ENCODE peak calls at places on chromosomes 16 and 17, in four cellular contexts. I is K562, Q is HCT116, E is HepG2. O is an unnamed sample.

GRCh38 chr16:12583237-12583897 is 220.3 kb downstream of the CPPED1 start:
- DNase-seq in I (no peak), Q (no peak), E (no peak), O (no peak)

GRCh38 chr16:49158029-49158642 is 123.5 kb downstream of the CBLN1 start:
- DNase-seq in I (peak; percentile 55), Q (peak; percentile 7), E (peak; percentile 32), O (no peak)

GRCh38 chr16:10087151-10087550 is 95.1 kb downstream of the GRIN2A start:
- DNase-seq in I (no peak), Q (no peak), E (no peak), O (no peak)

GRCh38 chr16:50197582-50197981 is 44.5 kb downstream of the TENT4B start:
- DNase-seq in I (no peak), Q (no peak), E (no peak), O (no peak)

GRCh38 chr17:32445075-32445427 is 741 bp downstream of the PSMD11 start:
- DNase-seq in I (peak; percentile 24), Q (no peak), E (peak; percentile 37), O (no peak)

GRCh38 chr17:42832213-42832933 is 824 bp upstream of the PSME3 start:
- DNase-seq in I (peak; percentile 34), Q (no peak), E (peak; percentile 76), O (no peak)

GRCh38 chr17:61361084-61361483 is 38.6 kb upstream of the TBX2 start:
- DNase-seq in I (no peak), Q (no peak), E (peak; percentile 66), O (no peak)

GRCh38 chr17:72150632-72151460 is 30.0 kb downstream of the SOX9 start:
- DNase-seq in I (no peak), Q (no peak), E (no peak), O (no peak)

GRCh38 chr16:4746215-4746614 is 11.9 kb downstream of the DNAAF8 start:
- DNase-seq in I (no peak), Q (no peak), E (no peak), O (no peak)

GRCh38 chr16:21001262-21001661 is 100.7 kb downstream of the LYRM1 start:
- DNase-seq in I (peak; percentile 31), Q (peak; percentile 38), E (peak; percentile 46), O (peak; percentile 8)

GRCh38 chr17:65560628-65561371 is 648 bp downstream of the AXIN2 start:
- DNase-seq in I (peak; percentile 82), Q (peak; percentile 94), E (peak; percentile 96), O (no peak)

GRCh38 chr17:31580331-31581021 is 189.0 kb downstream of the RAB11FIP4 start:
- DNase-seq in I (no peak), Q (no peak), E (no peak), O (no peak)

GRCh38 chr16:67384778-67385510 is 8.4 kb downstream of the TPPP3 start:
- DNase-seq in I (no peak), Q (no peak), E (no peak), O (no peak)

GRCh38 chr17:33981713-33982601 is 273.1 kb upstream of the CCL2 start:
- DNase-seq in I (no peak), Q (no peak), E (no peak), O (no peak)

GRCh38 chr17:12094336-12094735 is 73.7 kb downstream of the MAP2K4 start:
- DNase-seq in I (no peak), Q (no peak), E (no peak), O (no peak)

GRCh38 chr16:77402118-77402517 is 32.7 kb downstream of the ADAMTS18 start:
- DNase-seq in I (no peak), Q (no peak), E (no peak), O (no peak)

GRCh38 chr16:11082860-11083388 is 138.6 kb downstream of the CLEC16A start:
- DNase-seq in I (no peak), Q (no peak), E (no peak), O (no peak)

GRCh38 chr17:4340914-4341615 is 25.4 kb downstream of the UBE2G1 start:
- DNase-seq in I (no peak), Q (no peak), E (no peak), O (no peak)

GRCh38 chr16:66711581-66711980 is 15.0 kb upstream of the CMTM4 start:
- DNase-seq in I (no peak), Q (no peak), E (no peak), O (no peak)

GRCh38 chr17:12522743-12523181 is 142.9 kb upstream of the MYOCD start:
- DNase-seq in I (no peak), Q (no peak), E (peak; percentile 29), O (no peak)

GRCh38 chr17:45785373-45786193 is 1.5 kb downstream of the CRHR1 start:
- DNase-seq in I (no peak), Q (no peak), E (no peak), O (no peak)

GRCh38 chr17:61005358-61005757 is 327.7 kb downstream of the BCAS3 start:
- DNase-seq in I (no peak), Q (no peak), E (no peak), O (no peak)

GRCh38 chr16:49928176-49928892 is 72.4 kb upstream of the ZNF423 start:
- DNase-seq in I (no peak), Q (no peak), E (no peak), O (no peak)

GRCh38 chr16:66923866-66924265 is 1.5 kb downstream of the RRAD start:
- DNase-seq in I (no peak), Q (no peak), E (no peak), O (no peak)

GRCh38 chr16:85172465-85173071 is 60.3 kb upstream of the CIBAR2 start:
- DNase-seq in I (peak; percentile 69), Q (peak; percentile 65), E (peak; percentile 75), O (peak; percentile 30)

GRCh38 chr17:44011876-44012275 is 2.9 kb downstream of the TMEM101 start:
- DNase-seq in I (no peak), Q (no peak), E (no peak), O (no peak)
- TF ChIP-seq TCF7L2 in I (no peak), Q (no peak), E (no peak), O (no peak)

GRCh38 chr17:8186787-8187516 is 3.0 kb downstream of the BORCS6 start:
- DNase-seq in I (peak; percentile 47), Q (peak; percentile 94), E (peak; percentile 89), O (peak; percentile 99)
- H3K4me1 ChIP-seq in I (peaks cover 27% of the 10 kb centered on the region), Q (peaks cover 52% of the 10 kb centered on the region), E (peaks cover 39% of the 10 kb centered on the region), O (peaks cover 15% of the 10 kb centered on the region)

GRCh38 chr17:56903560-56903959 is 10.3 kb downstream of the TRIM25 start:
- DNase-seq in I (no peak), Q (no peak), E (no peak), O (no peak)
- TF ChIP-seq TCF7L2 in I (no peak), Q (no peak), E (no peak), O (no peak)

GRCh38 chr17:17124341-17124740 is 81.8 kb downstream of the PLD6 start:
- DNase-seq in I (no peak), Q (no peak), E (no peak), O (no peak)
- H3K4me1 ChIP-seq in I (peaks cover 8% of the 10 kb centered on the region), Q (peaks cover 7% of the 10 kb centered on the region), E (peaks cover 15% of the 10 kb centered on the region), O (peaks cover 4% of the 10 kb centered on the region)

DNA sequence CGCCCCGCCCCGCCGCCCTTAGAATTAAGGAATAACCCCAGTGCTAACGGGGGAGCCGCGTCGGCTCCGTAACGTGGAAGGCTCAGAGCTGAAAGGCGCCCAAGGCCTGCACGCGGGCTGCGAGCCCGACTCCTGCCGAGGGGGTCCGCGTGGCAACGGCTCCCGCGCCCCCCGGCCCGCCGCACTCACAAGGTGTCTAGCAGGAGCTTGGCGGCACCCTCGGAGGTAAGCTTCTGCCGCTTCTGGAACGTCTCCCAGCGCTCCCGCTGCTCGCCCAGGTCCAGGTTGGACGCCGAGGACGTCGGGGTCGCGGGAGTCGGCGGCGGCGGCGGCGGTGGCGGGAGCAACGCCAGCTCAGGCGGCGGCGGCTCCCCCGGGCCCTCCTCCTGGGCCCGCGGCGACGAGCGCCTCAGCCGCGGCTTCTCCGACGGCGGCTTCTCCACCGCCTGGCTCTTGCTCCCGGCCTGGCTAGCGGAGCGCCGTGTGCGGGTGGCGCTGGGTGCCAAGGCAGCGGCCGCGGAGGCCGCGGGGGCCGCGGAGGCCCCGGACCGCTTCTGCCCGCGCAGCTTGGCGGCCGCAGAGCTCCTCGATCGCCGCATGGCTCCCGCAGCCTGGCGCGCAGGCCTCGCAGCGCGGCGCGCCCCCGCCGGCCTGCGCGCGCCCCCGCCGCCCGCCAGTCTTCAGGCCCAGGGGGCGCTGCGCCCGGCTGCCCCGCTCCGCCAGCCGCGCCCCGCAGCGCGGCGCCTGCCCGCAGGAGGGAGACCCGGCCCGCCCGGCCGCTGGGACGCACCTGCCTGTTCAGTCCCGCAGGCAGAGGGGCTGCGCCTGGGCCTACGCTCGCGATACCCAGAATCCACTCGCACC is at the start of gene CENPV:
- DNase-seq in I (peak; percentile 81), Q (peak; percentile 41), E (peak; percentile 69), O (no peak)
- TF ChIP-seq TCF7L2 in I (no peak), Q (no peak), E (no peak), O (no peak)

DNA sequence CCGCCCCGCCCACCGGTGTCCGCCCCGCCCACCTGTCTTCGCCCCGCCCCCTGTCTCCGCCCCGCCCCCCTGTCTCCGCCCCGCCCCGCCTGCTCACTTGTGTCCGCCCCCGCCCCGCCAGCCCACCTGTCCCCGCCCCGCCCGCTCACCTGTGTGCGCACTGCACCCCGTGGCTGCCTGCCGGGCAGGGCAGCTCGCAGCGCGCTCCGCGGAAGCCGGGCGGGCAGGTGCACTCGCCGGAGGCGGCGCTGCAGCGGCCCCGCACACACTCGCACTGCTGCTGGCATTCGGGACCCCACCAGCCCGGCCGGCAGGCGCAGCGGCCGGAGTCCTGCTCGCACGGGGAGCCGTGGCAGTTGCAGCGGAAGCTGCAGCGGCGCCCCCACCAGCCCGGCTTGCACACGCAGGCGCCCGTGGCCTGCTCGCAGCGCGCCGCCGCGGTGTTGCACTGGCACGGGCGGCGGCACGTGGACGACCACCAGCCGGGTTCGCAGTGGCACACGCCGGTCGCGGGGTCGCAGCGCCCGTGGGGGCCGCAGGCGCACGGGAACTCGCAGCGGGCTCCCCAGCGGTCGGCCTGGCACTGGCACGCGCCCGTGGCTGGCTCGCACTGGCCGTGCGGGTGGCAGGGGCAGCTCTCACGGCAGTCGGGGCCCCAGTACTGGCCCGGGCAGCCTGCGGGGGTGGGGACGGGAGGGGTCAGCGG is 2.1 kb downstream of the SCARF1 start:
- DNase-seq in I (no peak), Q (peak; percentile 62), E (no peak), O (no peak)
- H3K4me1 ChIP-seq in I (peaks cover 4% of the 10 kb centered on the region), Q (peaks cover 39% of the 10 kb centered on the region), E (peaks cover 73% of the 10 kb centered on the region), O (peaks cover 14% of the 10 kb centered on the region)

GRCh38 chr17:40432864-40433528 is 10.3 kb upstream of the IGFBP4 start:
- DNase-seq in I (no peak), Q (no peak), E (no peak), O (no peak)
- TF ChIP-seq TCF7L2 in I (no peak), Q (no peak), E (no peak), O (no peak)

DNA sequence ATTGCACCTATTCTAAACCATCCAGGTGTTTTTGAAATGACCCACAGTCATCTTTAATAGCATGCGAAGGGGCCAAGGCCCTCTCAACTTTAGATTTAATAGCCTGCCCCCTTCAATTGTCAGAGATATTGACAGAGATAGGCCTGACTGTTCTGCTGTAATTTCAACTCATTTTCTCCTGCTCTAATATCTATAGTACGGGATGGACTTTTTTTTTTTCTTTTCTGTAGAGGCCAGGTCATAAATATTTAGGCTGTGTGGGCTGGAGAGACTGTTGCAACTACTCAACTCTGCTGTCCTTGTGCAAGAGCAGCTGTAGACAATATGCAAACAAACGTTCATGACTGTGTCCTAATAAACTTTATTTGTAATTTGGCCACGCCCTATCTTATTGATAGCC is 24.7 kb upstream of the KRT20 start:
- DNase-seq in I (no peak), Q (no peak), E (peak; percentile 63), O (no peak)
- H3K4me1 ChIP-seq in I (no peaks in the 10 kb centered on the region), Q (peaks cover 69% of the 10 kb centered on the region), E (peaks cover 33% of the 10 kb centered on the region), O (peaks cover 8% of the 10 kb centered on the region)

GRCh38 chr17:13597723-13598347 is 3.9 kb downstream of the HS3ST3A1 start:
- DNase-seq in I (no peak), Q (peak; percentile 27), E (peak; percentile 45), O (peak; percentile 28)
- TF ChIP-seq TCF7L2 in I (no peak), Q (no peak), E (no peak), O (no peak)